ENCODE peak calls at places on chromosomes 1 and 21, in six cellular contexts. K, Q, Y, F, J and U are unnamed samples.

GRCh38 chr1:20366766-20367602 is 76.3 kb downstream of the VWA5B1 start:
- DNase-seq in Q (peak), F (peak), Y (no peak), J (peak), K (no peak), U (no peak)

GRCh38 chr1:162704673-162705424 is 72.6 kb downstream of the DDR2 start:
- DNase-seq in Y (no peak), F (no peak), K (no peak), Q (no peak), J (no peak), U (no peak)

GRCh38 chr1:32773764-32774463 is 43.2 kb downstream of the YARS1 start:
- DNase-seq in F (no peak), K (no peak), J (no peak), Q (no peak), Y (no peak), U (no peak)

GRCh38 chr1:57067863-57068262 is 102.0 kb upstream of the C8B start:
- DNase-seq in Q (no peak), F (no peak), K (no peak), J (no peak), Y (no peak), U (no peak)

GRCh38 chr1:32208891-32209309 is at the start of gene DCDC2B:
- DNase-seq in Q (peak), Y (no peak), J (no peak), F (no peak), K (no peak), U (no peak)

GRCh38 chr1:63679076-63679475 is 85.9 kb downstream of the PGM1 start:
- DNase-seq in Y (no peak), K (no peak), J (no peak), F (no peak), Q (peak), U (no peak)

GRCh38 chr1:10019561-10019960 is 13.2 kb upstream of the UBE4B start:
- DNase-seq in J (no peak), Q (no peak), K (no peak), F (no peak), Y (no peak), U (no peak)

GRCh38 chr1:32813941-32814739 is 3.0 kb downstream of the YARS1 start:
- DNase-seq in F (no peak), J (no peak), Q (peak), K (no peak), Y (no peak), U (no peak)

GRCh38 chr1:14634497-14634896 is 36.0 kb downstream of the KAZN start:
- DNase-seq in Q (no peak), F (no peak), K (no peak), Y (no peak), J (no peak), U (no peak)

GRCh38 chr1:155729031-155729898 is 40.4 kb downstream of the DAP3 start:
- DNase-seq in J (peak), K (no peak), Q (peak), F (no peak), Y (peak), U (peak)

GRCh38 chr1:33098371-33098770 is 17.4 kb downstream of the AZIN2 start:
- DNase-seq in F (no peak), Y (no peak), J (no peak), Q (no peak), K (no peak), U (no peak)

GRCh38 chr1:62131093-62131725 is 63.4 kb upstream of the L1TD1 start:
- DNase-seq in Y (no peak), F (peak), Q (peak), K (peak), J (peak), U (peak)

GRCh38 chr1:27519341-27520258 is 29.6 kb upstream of the WASF2 start:
- DNase-seq in F (no peak), J (no peak), Q (peak), Y (no peak), K (no peak), U (no peak)

GRCh38 chr1:183841950-183842816 is 37.3 kb downstream of the RGL1 start:
- DNase-seq in F (no peak), Y (peak), K (peak), J (peak), Q (peak), U (peak)

GRCh38 chr1:182761396-182762395 is 27.9 kb upstream of the NPL start:
- DNase-seq in Y (no peak), F (no peak), K (no peak), J (no peak), Q (no peak), U (no peak)

GRCh38 chr1:156508955-156509234 is 8.3 kb upstream of the MEF2D start:
- DNase-seq in F (no peak), Q (no peak), J (no peak), K (no peak), Y (peak), U (peak)

GRCh38 chr1:197806718-197807117 is 31.4 kb upstream of the DENND1B start:
- DNase-seq in Q (no peak), K (no peak), Y (no peak), F (no peak), J (no peak), U (peak)

GRCh38 chr1:61337981-61338848 is 255.9 kb downstream of the NFIA start:
- DNase-seq in Q (peak), Y (peak), F (peak), J (peak), K (no peak), U (no peak)

GRCh38 chr1:225766967-225767413 is 10.6 kb upstream of the SRP9 start:
- DNase-seq in J (peak), K (no peak), Y (peak), Q (peak), F (no peak), U (no peak)

GRCh38 chr1:48019714-48020315 is 22.6 kb upstream of the TRABD2B start:
- DNase-seq in J (no peak), F (no peak), Q (no peak), K (no peak), Y (peak), U (no peak)

GRCh38 chr1:67623906-67624305 is 61.1 kb upstream of the GADD45A start:
- DNase-seq in J (no peak), K (no peak), Q (no peak), Y (no peak), F (no peak), U (no peak)

GRCh38 chr1:103197266-103197665 is 88.9 kb upstream of the COL11A1 start:
- DNase-seq in F (no peak), J (no peak), Y (no peak), K (no peak), Q (peak), U (no peak)

GRCh38 chr1:199809311-199809710 is 218.2 kb upstream of the NR5A2 start:
- DNase-seq in F (no peak), J (no peak), K (no peak), Y (no peak), Q (peak), U (no peak)

GRCh38 chr1:181140891-181141290 is 52.4 kb downstream of the IER5 start:
- DNase-seq in Q (no peak), J (no peak), F (no peak), Y (peak), K (no peak), U (no peak)

GRCh38 chr1:235822685-235823084 is 44.0 kb downstream of the LYST start:
- DNase-seq in Q (no peak), J (no peak), K (no peak), Y (no peak), F (no peak), U (no peak)

GRCh38 chr1:82517586-82517985 is 716.9 kb downstream of the ADGRL2 start:
- DNase-seq in J (no peak), F (no peak), Y (peak), K (no peak), Q (peak), U (no peak)

GRCh38 chr1:109802136-109802900 is 38.6 kb upstream of the EPS8L3 start:
- DNase-seq in Y (no peak), K (peak), F (no peak), J (no peak), Q (no peak), U (peak)

GRCh38 chr1:149927056-149927534 is 508 bp downstream of the SF3B4 start:
- DNase-seq in Y (no peak), K (no peak), Q (peak), F (no peak), J (no peak), U (no peak)

GRCh38 chr1:242774256-242774655 is 249.8 kb upstream of the PLD5 start:
- DNase-seq in F (no peak), Y (no peak), K (no peak), J (no peak), Q (no peak), U (no peak)

GRCh38 chr1:63799324-63799723 is 25.5 kb downstream of the ROR1 start:
- DNase-seq in Y (no peak), F (no peak), Q (no peak), J (no peak), K (no peak), U (no peak)

GRCh38 chr1:107867422-107867821 is 97.6 kb downstream of the VAV3 start:
- DNase-seq in Q (no peak), Y (no peak), F (no peak), J (no peak), K (no peak), U (no peak)

GRCh38 chr21:37370152-37371040 is 3.8 kb downstream of the DYRK1A start:
- DNase-seq in Y (no peak), J (no peak), Q (no peak), K (no peak), F (no peak), U (peak)

GRCh38 chr1:35573198-35573775 is at the start of gene TFAP2E:
- DNase-seq in K (no peak), Y (no peak), Q (peak), J (peak), F (peak), U (no peak)

GRCh38 chr1:2987773-2988172 is 33.5 kb upstream of the ACTRT2 start:
- DNase-seq in J (no peak), Y (peak), Q (no peak), F (no peak), K (no peak), U (no peak)

GRCh38 chr21:46206163-46207005 is 22.1 kb upstream of the SPATC1L start:
- DNase-seq in J (no peak), Y (peak), Q (no peak), F (no peak), K (no peak), U (no peak)

GRCh38 chr1:18885311-18886002 is 16.9 kb downstream of the ALDH4A1 start:
- DNase-seq in Q (no peak), F (no peak), J (no peak), K (no peak), Y (no peak), U (no peak)

GRCh38 chr1:62180649-62181048 is 14.0 kb upstream of the L1TD1 start:
- DNase-seq in Y (no peak), K (no peak), F (no peak), J (no peak), Q (no peak), U (no peak)

GRCh38 chr1:69086148-69086547 is 481.6 kb upstream of the LRRC7 start:
- DNase-seq in K (no peak), J (no peak), Y (no peak), F (no peak), Q (no peak), U (no peak)